ENCODE peak calls at places on chromosome 6, in nine cellular contexts. K, T, D, W, X, U, Z, I and P are unnamed samples.

GRCh38 chr6:17212541-17213371 is 68.4 kb upstream of the RBM24 start:
- DNase-seq in U (no peak), K (no peak), W (peak), Z (peak), T (peak), X (no peak), I (no peak), D (no peak), P (no peak)

GRCh38 chr6:3628143-3628840 is 123.2 kb downstream of the PXDC1 start:
- DNase-seq in T (no peak), Z (no peak), U (no peak), I (no peak), K (no peak), D (no peak), W (no peak), X (no peak), P (no peak)

GRCh38 chr6:42978487-42978792 is 541 bp downstream of the PEX6 start:
- DNase-seq in W (no peak), U (no peak), K (peak), X (peak), I (no peak), Z (peak), D (peak), T (no peak), P (peak)

GRCh38 chr6:119484598-119484997 is 135.0 kb upstream of the MAN1A1 start:
- DNase-seq in Z (no peak), U (no peak), I (no peak), T (no peak), D (no peak), X (peak), W (no peak), K (no peak), P (peak)

GRCh38 chr6:43724914-43725642 is 37.5 kb upstream of the MRPS18A start:
- DNase-seq in K (peak), W (no peak), U (peak), X (peak), Z (peak), I (peak), D (no peak), T (peak), P (peak)

GRCh38 chr6:149859368-149859767 is 4.8 kb downstream of the LRP11 start:
- DNase-seq in W (no peak), U (no peak), T (no peak), K (no peak), I (no peak), D (no peak), X (peak), Z (no peak), P (no peak)

GRCh38 chr6:156190270-156190669 is 586.9 kb upstream of the ARID1B start:
- DNase-seq in D (no peak), T (no peak), W (no peak), I (no peak), U (no peak), Z (no peak), K (no peak), X (peak), P (no peak)

GRCh38 chr6:38775870-38776269 is 60.8 kb downstream of the DNAH8 start:
- DNase-seq in W (no peak), I (no peak), T (no peak), U (no peak), Z (no peak), D (no peak), X (no peak), K (no peak), P (no peak)

GRCh38 chr6:136823128-136823660 is 802 bp downstream of the PEX7 start:
- DNase-seq in U (no peak), Z (no peak), I (no peak), T (no peak), X (no peak), D (no peak), K (no peak), W (no peak), P (no peak)

GRCh38 chr6:124962617-124963415 is 579 bp downstream of the RNF217 start:
- DNase-seq in W (peak), U (no peak), T (peak), D (peak), Z (peak), I (peak), X (peak), K (peak), P (no peak)

GRCh38 chr6:159463440-159463839 is 229.6 kb downstream of the SOD2 start:
- DNase-seq in U (no peak), T (no peak), K (no peak), Z (no peak), D (no peak), X (no peak), I (no peak), W (no peak), P (no peak)

GRCh38 chr6:40627316-40627715 is 40.2 kb upstream of the LRFN2 start:
- DNase-seq in T (no peak), K (no peak), D (no peak), Z (no peak), X (no peak), U (no peak), I (no peak), W (no peak), P (peak)

GRCh38 chr6:38283734-38284362 is 355.9 kb downstream of the BTBD9 start:
- DNase-seq in Z (no peak), D (no peak), K (no peak), U (no peak), W (no peak), I (no peak), X (no peak), T (no peak), P (peak)

GRCh38 chr6:3301506-3301905 is 42.8 kb downstream of the PSMG4 start:
- DNase-seq in T (no peak), X (no peak), D (no peak), U (no peak), Z (peak), I (peak), K (no peak), W (no peak), P (no peak)

GRCh38 chr6:134937426-134937825 is 12.5 kb downstream of the ALDH8A1 start:
- DNase-seq in W (no peak), Z (no peak), X (no peak), I (no peak), K (no peak), U (no peak), T (no peak), D (no peak), P (no peak)

GRCh38 chr6:146972526-146972925 is 231.7 kb upstream of the STXBP5 start:
- DNase-seq in T (no peak), W (no peak), Z (no peak), K (no peak), D (no peak), U (no peak), I (no peak), X (no peak), P (no peak)

GRCh38 chr6:163738304-163738703 is 323.8 kb downstream of the QKI start:
- DNase-seq in I (no peak), Z (no peak), W (no peak), T (no peak), U (no peak), X (no peak), D (no peak), K (no peak), P (no peak)

GRCh38 chr6:170017603-170018274 is 266.3 kb downstream of the ERMARD start:
- DNase-seq in U (no peak), Z (no peak), W (no peak), K (no peak), D (no peak), X (no peak), T (no peak), I (no peak), P (no peak)

GRCh38 chr6:108116424-108116780 is 41.9 kb upstream of the OSTM1 start:
- DNase-seq in U (no peak), Z (no peak), K (no peak), X (no peak), I (no peak), W (no peak), D (no peak), T (no peak), P (no peak)

GRCh38 chr6:165487950-165488349 is 175.1 kb downstream of the PDE10A start:
- DNase-seq in Z (no peak), I (no peak), X (no peak), T (no peak), W (no peak), K (no peak), U (no peak), D (no peak), P (no peak)

GRCh38 chr6:15593798-15594197 is 69.0 kb downstream of the DTNBP1 start:
- DNase-seq in Z (no peak), I (peak), U (no peak), T (peak), D (no peak), K (no peak), X (peak), W (no peak), P (no peak)

GRCh38 chr6:136085370-136086115 is 164.6 kb downstream of the MTFR2 start:
- DNase-seq in I (no peak), Z (no peak), T (no peak), X (no peak), U (no peak), K (no peak), D (no peak), W (no peak), P (no peak)

GRCh38 chr6:111228094-111228493 is 140.8 kb downstream of the SLC16A10 start:
- DNase-seq in T (no peak), U (no peak), X (no peak), D (no peak), I (no peak), W (no peak), K (no peak), Z (no peak), P (peak)

GRCh38 chr6:159788757-159789376 is 535 bp downstream of the TCP1 start:
- DNase-seq in Z (peak), X (peak), U (no peak), W (no peak), D (peak), I (peak), K (peak), T (peak), P (peak)

GRCh38 chr6:53398541-53399344 is 50.0 kb upstream of the ELOVL5 start:
- DNase-seq in W (no peak), Z (no peak), D (no peak), K (no peak), U (no peak), T (no peak), I (no peak), X (no peak), P (no peak)

GRCh38 chr6:133820208-133820607 is 68.7 kb upstream of the TCF21 start:
- DNase-seq in I (no peak), D (no peak), X (no peak), U (no peak), K (no peak), T (no peak), Z (no peak), W (no peak), P (no peak)

GRCh38 chr6:75368151-75368779 is 83.7 kb upstream of the TMEM30A start:
- DNase-seq in I (no peak), X (peak), U (no peak), D (peak), T (peak), Z (no peak), W (no peak), K (no peak), P (peak)

GRCh38 chr6:118893095-118893881 is 664 bp upstream of the ASF1A start:
- DNase-seq in X (peak), D (no peak), U (no peak), K (no peak), T (peak), Z (no peak), I (peak), W (no peak), P (peak)

GRCh38 chr6:4459032-4459431 is 317.2 kb upstream of the CDYL start:
- DNase-seq in Z (no peak), D (peak), I (no peak), X (no peak), T (no peak), W (no peak), K (no peak), U (no peak), P (peak)

GRCh38 chr6:12060780-12061619 is 48.9 kb downstream of the HIVEP1 start:
- DNase-seq in D (peak), U (peak), I (peak), K (no peak), X (peak), T (peak), W (peak), Z (no peak), P (peak)

GRCh38 chr6:10884245-10884972 is 2.4 kb upstream of the SYCP2L start:
- DNase-seq in K (no peak), X (no peak), Z (no peak), W (no peak), U (no peak), I (no peak), D (no peak), T (no peak), P (no peak)

GRCh38 chr6:2426561-2427340 is 181.3 kb upstream of the GMDS start:
- DNase-seq in T (no peak), U (no peak), I (no peak), Z (no peak), X (no peak), K (no peak), D (no peak), W (no peak), P (no peak)

GRCh38 chr6:31897612-31898199 is at the start of gene EHMT2:
- DNase-seq in D (peak), W (peak), T (peak), U (no peak), Z (peak), X (peak), K (peak), I (peak), P (peak)

GRCh38 chr6:149929422-149929821 is 6.5 kb upstream of the RAET1G start:
- DNase-seq in I (no peak), Z (no peak), T (no peak), D (no peak), K (peak), W (no peak), X (no peak), U (no peak), P (no peak)

GRCh38 chr6:27375613-27376079 is 12.9 kb upstream of the ZNF391 start:
- DNase-seq in K (no peak), D (no peak), W (no peak), T (no peak), Z (no peak), X (no peak), I (no peak), U (no peak), P (no peak)

GRCh38 chr6:21593927-21594421 is 423 bp downstream of the SOX4 start:
- DNase-seq in I (no peak), Z (no peak), T (peak), D (no peak), X (peak), K (peak), W (no peak), U (no peak), P (peak)

GRCh38 chr6:155171747-155172191 is 92.0 kb upstream of the CLDN20 start:
- DNase-seq in D (no peak), I (no peak), X (no peak), T (no peak), Z (no peak), W (no peak), K (no peak), U (no peak), P (no peak)

GRCh38 chr6:16799279-16800193 is 38.3 kb upstream of the ATXN1 start:
- DNase-seq in X (no peak), U (no peak), K (no peak), I (no peak), Z (no peak), T (no peak), D (peak), W (no peak), P (peak)

GRCh38 chr6:9927271-9927670 is 487.6 kb downstream of the TFAP2A start:
- DNase-seq in U (no peak), D (no peak), I (no peak), Z (no peak), X (no peak), T (no peak), W (no peak), K (no peak), P (no peak)

GRCh38 chr6:34514112-34514511 is 42.0 kb downstream of the SPDEF start:
- DNase-seq in X (no peak), T (no peak), Z (peak), I (no peak), U (no peak), K (no peak), D (no peak), W (no peak), P (no peak)
- H3K27ac ChIP-seq in X (no peak), T (no peak), Z (no peak), I (no peak), U (no peak), K (no peak), D (no peak), W (peak), P (no peak)

DNA sequence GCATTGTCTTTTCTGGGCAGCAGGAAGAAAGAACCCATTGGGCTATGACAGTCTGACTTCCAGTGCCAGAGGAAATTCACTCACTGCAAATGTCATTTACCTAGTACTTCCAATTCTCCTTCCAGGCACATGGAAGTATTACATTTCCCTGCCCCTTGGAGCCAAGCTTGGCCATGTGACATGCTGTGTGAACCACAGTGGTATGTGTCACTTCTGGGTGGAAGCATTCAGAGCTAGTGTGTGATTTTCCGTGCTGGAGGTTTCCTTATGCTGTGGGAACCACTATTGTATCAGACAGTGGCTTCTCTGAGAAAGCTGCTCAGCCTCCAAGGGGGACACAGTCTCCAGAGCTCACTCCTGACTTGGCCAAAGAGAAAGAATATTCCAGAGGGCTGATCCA is 387.6 kb downstream of the CDC5L start:
- DNase-seq in I (no peak), Z (no peak), U (no peak), W (no peak), X (no peak), K (no peak), T (no peak), D (no peak), P (no peak)
- H3K27ac ChIP-seq in I (no peak), Z (no peak), U (no peak), W (no peak), X (no peak), K (no peak), T (no peak), D (no peak), P (no peak)

GRCh38 chr6:101597711-101598110 is 204.2 kb downstream of the GRIK2 start:
- DNase-seq in W (no peak), X (no peak), K (peak), T (no peak), U (no peak), I (no peak), D (no peak), Z (no peak), P (no peak)
- H3K27ac ChIP-seq in W (peak), X (no peak), K (peak), T (no peak), U (no peak), I (no peak), D (no peak), Z (no peak), P (no peak)

DNA sequence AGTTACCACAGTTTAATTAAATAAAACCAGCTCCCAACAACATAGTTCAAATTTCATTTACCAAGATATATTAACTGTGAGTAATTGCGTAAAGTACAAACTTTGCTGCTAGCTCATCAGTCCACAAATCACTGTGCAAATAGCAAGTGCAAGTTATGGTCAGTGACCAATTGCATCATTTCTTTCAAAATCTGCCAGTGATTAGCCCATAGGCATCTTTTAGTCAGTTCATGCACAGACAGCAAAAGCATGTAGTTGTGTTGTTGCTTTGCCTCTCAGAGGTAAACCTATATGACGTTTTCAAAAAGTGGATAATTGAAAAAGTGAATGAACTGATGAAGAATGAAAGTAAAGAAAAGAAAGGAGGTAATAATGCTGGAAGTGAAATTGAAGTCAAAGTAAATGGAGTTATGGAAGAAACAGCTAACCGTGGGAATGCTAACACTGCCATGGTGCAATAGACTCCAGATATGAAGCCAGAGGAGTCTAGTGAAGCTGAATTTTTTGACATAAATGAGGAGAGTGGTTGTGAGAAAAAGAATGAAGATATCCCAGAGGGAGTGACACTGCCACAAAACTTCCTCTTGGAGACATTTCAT is 36.5 kb downstream of the ENPP1 start:
- DNase-seq in X (peak), W (no peak), T (no peak), K (no peak), U (no peak), D (no peak), Z (no peak), I (no peak), P (no peak)
- H3K27ac ChIP-seq in X (peak), W (no peak), T (no peak), K (no peak), U (no peak), D (peak), Z (no peak), I (no peak), P (no peak)

DNA sequence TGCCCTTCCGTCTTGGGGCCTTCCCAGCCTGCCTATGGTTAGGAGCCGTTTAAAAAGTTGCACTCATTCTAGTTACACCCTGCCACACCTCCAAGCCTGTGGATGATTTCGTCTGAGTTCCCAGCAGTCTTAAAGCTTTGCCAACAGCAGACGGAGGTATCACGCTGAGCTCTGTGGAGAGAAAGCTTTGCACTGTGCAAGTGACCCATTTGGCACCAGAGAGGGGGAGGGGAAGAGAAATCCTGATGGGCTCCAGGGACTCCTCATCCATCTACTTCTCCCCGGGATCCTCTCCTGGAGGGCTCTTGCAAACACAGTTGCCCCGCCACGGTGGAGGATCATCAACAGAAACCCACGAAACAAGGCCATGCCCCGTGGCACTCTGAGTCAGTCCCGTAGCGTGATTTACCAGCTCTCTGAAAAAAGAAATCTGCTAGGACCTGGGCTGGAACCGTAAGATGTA is 98.8 kb upstream of the CITED2 start:
- DNase-seq in D (no peak), U (no peak), W (no peak), K (no peak), T (no peak), I (peak), X (peak), Z (no peak), P (no peak)
- H3K27ac ChIP-seq in D (no peak), U (no peak), W (peak), K (no peak), T (no peak), I (peak), X (peak), Z (peak), P (no peak)